ENCODE peak calls at places on chromosomes 12 and 14, in seven cellular contexts. K is stimulated activated naive CD8-positive, alpha-beta T cell treated with anti-CD3 and anti-CD28 coated beads, Interleukin-15, Interleukin-2, amounts not matched to agents 100 U/mL and 50 U/mL, for 24 hours; A is pons; B is mesothelial cell of epicardium; P is T follicular helper cell; Z is stimulated activated CD4-positive, alpha-beta T cell treated with anti-CD3 and anti-CD28 coated beads, TNF-alpha, amount 100 ng/mL, for 1 hour; W is HTR-8/SVneo. F is an unnamed sample.

GRCh38 chr12:80162177-80162576 is 62.8 kb downstream of the OTOGL start:
- DNase-seq in K (no peak), A (no peak), Z (no peak), B (no peak), W (no peak), P (no peak), F (no peak)

GRCh38 chr12:47393403-47393790 is 312.4 kb downstream of the RPAP3 start:
- DNase-seq in B (no peak), A (no peak), K (peak), P (no peak), Z (no peak), W (no peak), F (no peak)

GRCh38 chr12:51449569-51450246 is 25.1 kb downstream of the SLC4A8 start:
- DNase-seq in B (no peak), W (no peak), Z (no peak), P (no peak), K (no peak), A (no peak), F (no peak)

GRCh38 chr12:57772429-57773322 is at the start of gene EEF1AKMT3:
- DNase-seq in Z (no peak), K (peak), W (peak), B (no peak), P (no peak), A (no peak), F (no peak)

GRCh38 chr12:27957366-27957765 is 15.2 kb downstream of the PTHLH start:
- DNase-seq in P (no peak), B (no peak), K (no peak), A (no peak), W (no peak), Z (no peak), F (no peak)

GRCh38 chr14:23727566-23728335 is 91.6 kb downstream of the DHRS2 start:
- DNase-seq in A (peak), Z (no peak), B (no peak), K (no peak), W (peak), P (no peak), F (peak)

GRCh38 chr12:24045816-24046257 is 96.4 kb upstream of the SOX5 start:
- DNase-seq in W (no peak), A (no peak), P (no peak), K (no peak), Z (no peak), B (no peak), F (no peak)

GRCh38 chr12:57101892-57102695 is 9.1 kb downstream of the STAT6 start:
- DNase-seq in W (no peak), A (no peak), P (no peak), K (no peak), B (no peak), Z (no peak), F (no peak)

GRCh38 chr12:113762849-113763816 is 203.0 kb downstream of the RBM19 start:
- DNase-seq in B (no peak), K (no peak), W (no peak), Z (no peak), A (no peak), P (no peak), F (no peak)

GRCh38 chr12:54997914-54998507 is 13.4 kb upstream of the TESPA1 start:
- DNase-seq in B (no peak), Z (no peak), W (no peak), P (no peak), K (no peak), A (no peak), F (no peak)

GRCh38 chr14:29810657-29811056 is 117.0 kb downstream of the PRKD1 start:
- DNase-seq in A (no peak), Z (no peak), P (no peak), B (no peak), K (no peak), W (no peak), F (no peak)

GRCh38 chr12:7108042-7108927 is 729 bp downstream of the C1RL start:
- DNase-seq in K (peak), W (peak), P (peak), B (peak), A (no peak), Z (peak), F (peak)

GRCh38 chr12:101967506-101967905 is 90.1 kb downstream of the DRAM1 start:
- DNase-seq in P (no peak), Z (no peak), B (no peak), K (no peak), A (no peak), W (no peak), F (no peak)

GRCh38 chr14:105878554-105878953 is 352.2 kb downstream of the TMEM121 start:
- DNase-seq in B (no peak), A (no peak), K (no peak), P (no peak), W (no peak), Z (no peak), F (no peak)

GRCh38 chr12:102484017-102484731 is 3.8 kb upstream of the IGF1 start:
- DNase-seq in Z (no peak), B (no peak), A (peak), P (peak), W (peak), K (peak), F (peak)